ENCODE peak calls at places on chromosomes 4 and X, in eight cellular contexts. O is activated CD4-positive, alpha-beta T cell treated with anti-CD3 and anti-CD28 coated beads, Interleukin-2, amount 50 U/mL, for 1 hour; L is NCI-H774; B is lower lobe of right lung; H is BE2C; Q is H9; K is HFF-Myc; U is GM13976. G is an unnamed sample.

GRCh38 chr4:60562353-60562752 is 637.8 kb upstream of the ADGRL3 start:
- DNase-seq in O (no peak), L (peak), B (no peak), H (no peak), Q (no peak), K (no peak), U (no peak), G (no peak)

GRCh38 chr4:157895205-157895604 is 277.6 kb downstream of the GASK1B start:
- DNase-seq in O (no peak), L (no peak), B (no peak), H (no peak), Q (peak), K (no peak), U (no peak), G (no peak)

GRCh38 chr4:12956026-12956425 is 528.1 kb downstream of the RAB28 start:
- DNase-seq in O (no peak), L (no peak), B (no peak), H (no peak), Q (no peak), K (no peak), U (no peak), G (no peak)

GRCh38 chrX:133215747-133216146 is 2.4 kb downstream of the TFDP3 start:
- DNase-seq in O (no peak), L (no peak), B (no peak), H (peak), Q (no peak), K (no peak), U (no peak), G (no peak)

GRCh38 chrX:18929775-18930174 is 54.1 kb downstream of the PHKA2 start:
- DNase-seq in O (no peak), L (no peak), B (no peak), H (no peak), Q (no peak), K (no peak), U (no peak), G (no peak)

GRCh38 chrX:102067966-102068723 is 57.3 kb upstream of the TCEAL2 start:
- DNase-seq in O (peak), L (peak), B (no peak), H (peak), Q (no peak), K (no peak), U (peak), G (peak)

GRCh38 chr4:56658410-56659003 is 22.6 kb downstream of the HOPX start:
- DNase-seq in O (no peak), L (no peak), B (no peak), H (no peak), Q (no peak), K (no peak), U (no peak), G (no peak)

GRCh38 chr4:155758500-155759371 is at the start of gene GUCY1B1:
- DNase-seq in O (peak), L (peak), B (peak), H (peak), Q (peak), K (peak), U (peak), G (peak)

GRCh38 chr4:5143940-5144339 is 92.7 kb downstream of the STK32B start:
- DNase-seq in O (no peak), L (no peak), B (no peak), H (no peak), Q (no peak), K (no peak), U (no peak), G (no peak)

GRCh38 chr4:9773464-9773863 is 8.0 kb upstream of the DRD5 start:
- DNase-seq in O (no peak), L (no peak), B (no peak), H (no peak), Q (no peak), K (no peak), U (no peak), G (no peak)

GRCh38 chr4:1136028-1136427 is 22.7 kb upstream of the RNF212 start:
- DNase-seq in O (no peak), L (no peak), B (peak), H (no peak), Q (no peak), K (no peak), U (no peak), G (no peak)

GRCh38 chr4:102036619-102037376 is 246.3 kb downstream of the BANK1 start:
- DNase-seq in O (no peak), L (peak), B (no peak), H (no peak), Q (no peak), K (peak), U (no peak), G (no peak)

GRCh38 chr4:127196656-127197352 is 436.0 kb upstream of the INTU start:
- DNase-seq in O (no peak), L (no peak), B (no peak), H (no peak), Q (no peak), K (no peak), U (no peak), G (no peak)

GRCh38 chr4:8010618-8011017 is 71.0 kb upstream of the AFAP1 start:
- DNase-seq in O (no peak), L (peak), B (no peak), H (peak), Q (no peak), K (peak), U (no peak), G (peak)

GRCh38 chrX:112768563-112768962 is 72.1 kb downstream of the AMOT start:
- DNase-seq in O (no peak), L (no peak), B (no peak), H (no peak), Q (no peak), K (no peak), U (no peak), G (no peak)

GRCh38 chrX:54808109-54808604 is 612 bp downstream of the MAGED2 start:
- DNase-seq in O (peak), L (peak), B (no peak), H (peak), Q (peak), K (peak), U (peak), G (peak)

GRCh38 chr4:183289688-183290087 is 30.4 kb downstream of the CLDN22 start:
- DNase-seq in O (no peak), L (no peak), B (no peak), H (peak), Q (no peak), K (no peak), U (no peak), G (no peak)

GRCh38 chr4:114598191-114599121 is at the start of gene UGT8:
- DNase-seq in O (no peak), L (peak), B (peak), H (peak), Q (peak), K (peak), U (peak), G (peak)

G was measured in NCI-H1105.